ENCODE peak calls at places on chromosomes 2 and 18, in six cellular contexts. K is fibroblast of the aortic adventitia, Y is psoas muscle, F is heart left ventricle, Z is endothelial cell of umbilical vein, I is osteoblast. P is an unnamed sample.

GRCh38 chr2:226011716-226012115 is 612.2 kb downstream of the NYAP2 start:
- DNase-seq in K (no peak), Y (no peak), F (no peak), Z (no peak), I (no peak), P (no peak)

GRCh38 chr18:25595274-25595673 is 243.3 kb upstream of the ZNF521 start:
- DNase-seq in K (no peak), Y (no peak), F (no peak), Z (no peak), I (no peak), P (no peak)

GRCh38 chr2:178482437-178482836 is 2.2 kb downstream of the PLEKHA3 start:
- DNase-seq in K (no peak), Y (no peak), F (no peak), Z (no peak), I (peak), P (peak)

GRCh38 chr2:15782009-15782751 is 158.2 kb upstream of the MYCN start:
- DNase-seq in K (no peak), Y (no peak), F (no peak), Z (no peak), I (peak), P (peak)

GRCh38 chr2:68336192-68336591 is 16.4 kb upstream of the CNRIP1 start:
- DNase-seq in K (peak), Y (no peak), F (no peak), Z (peak), I (no peak), P (peak)

GRCh38 chr2:75065402-75066008 is 107.1 kb downstream of the POLE4 start:
- DNase-seq in K (peak), Y (no peak), F (no peak), Z (peak), I (peak), P (peak)

GRCh38 chr2:85577386-85578242 is at the start of gene VAMP8:
- DNase-seq in K (no peak), Y (peak), F (no peak), Z (peak), I (peak), P (no peak)

GRCh38 chr2:26816893-26817292 is 31.0 kb downstream of the CENPA start:
- DNase-seq in K (no peak), Y (no peak), F (no peak), Z (no peak), I (peak), P (no peak)

GRCh38 chr2:219521066-219521880 is 7.0 kb downstream of the ASIC4 start:
- DNase-seq in K (peak), Y (no peak), F (no peak), Z (no peak), I (peak), P (peak)

GRCh38 chr2:9235388-9236344 is 29.1 kb downstream of the ASAP2 start:
- DNase-seq in K (peak), Y (no peak), F (no peak), Z (peak), I (peak), P (peak)

GRCh38 chr18:8121942-8122480 is 487.2 kb upstream of the RAB12 start:
- DNase-seq in K (peak), Y (no peak), F (no peak), Z (peak), I (peak), P (peak)

GRCh38 chr18:369224-370010 is 101.6 kb upstream of the THOC1 start:
- DNase-seq in K (no peak), Y (no peak), F (no peak), Z (no peak), I (no peak), P (peak)

GRCh38 chr2:230441188-230441897 is 25.3 kb downstream of the SP100 start:
- DNase-seq in K (peak), Y (peak), F (no peak), Z (peak), I (peak), P (peak)

GRCh38 chr2:226797289-226797988 is 2.2 kb downstream of the IRS1 start:
- DNase-seq in K (no peak), Y (peak), F (peak), Z (no peak), I (peak), P (peak)

GRCh38 chr2:213627054-213627710 is 342.9 kb downstream of the SPAG16 start:
- DNase-seq in K (no peak), Y (no peak), F (no peak), Z (no peak), I (no peak), P (no peak)

GRCh38 chr2:99956232-99957030 is 186.0 kb downstream of the AFF3 start:
- DNase-seq in K (no peak), Y (no peak), F (no peak), Z (no peak), I (no peak), P (no peak)

GRCh38 chr2:5546176-5546575 is 146.0 kb upstream of the SOX11 start:
- DNase-seq in K (no peak), Y (no peak), F (no peak), Z (no peak), I (no peak), P (no peak)

GRCh38 chr2:71575966-71576365 is 122.6 kb downstream of the DYSF start:
- DNase-seq in K (no peak), Y (no peak), F (no peak), Z (no peak), I (no peak), P (no peak)

GRCh38 chr2:181585732-181586131 is 71.2 kb downstream of the CERKL start:
- DNase-seq in K (no peak), Y (no peak), F (no peak), Z (no peak), I (no peak), P (no peak)

GRCh38 chr18:2704541-2704940 is 49.0 kb downstream of the SMCHD1 start:
- DNase-seq in K (no peak), Y (no peak), F (no peak), Z (no peak), I (no peak), P (no peak)

GRCh38 chr18:2697184-2697583 is 41.7 kb downstream of the SMCHD1 start:
- DNase-seq in K (no peak), Y (no peak), F (no peak), Z (no peak), I (no peak), P (no peak)

GRCh38 chr18:2699001-2699400 is 43.5 kb downstream of the SMCHD1 start:
- DNase-seq in K (no peak), Y (no peak), F (no peak), Z (no peak), I (no peak), P (no peak)
- TF ChIP-seq CTCF in K (no peak), Y (no peak), F (no peak), Z (no peak), I (no peak), P (no peak)

DNA sequence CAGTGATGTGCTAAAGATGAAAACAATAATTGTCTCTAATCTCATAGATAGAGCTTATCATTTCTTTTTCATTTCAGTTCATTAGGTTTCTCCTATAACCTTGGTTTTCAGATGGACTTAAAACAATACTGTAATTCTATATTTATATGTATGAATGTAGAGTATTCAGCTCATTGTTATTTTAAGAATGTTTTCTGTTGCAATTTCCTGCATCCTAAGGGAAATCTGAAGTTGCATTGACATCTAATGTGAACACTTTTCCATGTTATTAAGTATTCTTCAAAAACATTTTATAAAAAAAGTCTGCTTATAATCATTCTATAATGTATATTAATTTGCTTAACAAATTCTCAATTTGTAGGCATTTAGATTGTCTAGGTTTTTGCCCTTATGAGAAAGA is 288.9 kb downstream of the XIRP2 start:
- DNase-seq in K (peak), Y (no peak), F (no peak), Z (no peak), I (no peak), P (peak)
- H3K4me3 ChIP-seq in K (no peak), Y (no peak), F (no peak), Z (no peak), I (no peak), P (no peak)

GRCh38 chr18:70069965-70070364 is 122.3 kb upstream of the CD226 start:
- DNase-seq in K (no peak), Y (no peak), F (no peak), Z (no peak), I (no peak), P (no peak)
- TF ChIP-seq CTCF in K (no peak), Y (no peak), F (no peak), Z (no peak), I (no peak), P (no peak)

GRCh38 chr2:96509847-96510230 is 4.7 kb upstream of the NEURL3 start:
- DNase-seq in K (no peak), Y (no peak), F (no peak), Z (no peak), I (no peak), P (no peak)
- H3K4me3 ChIP-seq in K (no peak), Y (peak), F (no peak), Z (no peak), I (no peak), P (no peak)

GRCh38 chr18:22174341-22175148 is 5.2 kb downstream of the GATA6 start:
- DNase-seq in K (peak), Y (no peak), F (no peak), Z (peak), I (no peak), P (no peak)
- TF ChIP-seq CTCF in K (peak), Y (no peak), F (no peak), Z (peak), I (no peak), P (no peak)

GRCh38 chr2:33135645-33136044 is 188.9 kb downstream of the LTBP1 start:
- DNase-seq in K (peak), Y (no peak), F (no peak), Z (no peak), I (no peak), P (peak)

GRCh38 chr2:33137331-33137730 is 190.6 kb downstream of the LTBP1 start:
- DNase-seq in K (peak), Y (no peak), F (no peak), Z (no peak), I (no peak), P (no peak)

GRCh38 chr2:33134764-33135560 is 188.2 kb downstream of the LTBP1 start:
- DNase-seq in K (peak), Y (no peak), F (no peak), Z (peak), I (no peak), P (no peak)

GRCh38 chr2:33136570-33136969 is 189.8 kb downstream of the LTBP1 start:
- DNase-seq in K (peak), Y (no peak), F (no peak), Z (peak), I (no peak), P (peak)

DNA sequence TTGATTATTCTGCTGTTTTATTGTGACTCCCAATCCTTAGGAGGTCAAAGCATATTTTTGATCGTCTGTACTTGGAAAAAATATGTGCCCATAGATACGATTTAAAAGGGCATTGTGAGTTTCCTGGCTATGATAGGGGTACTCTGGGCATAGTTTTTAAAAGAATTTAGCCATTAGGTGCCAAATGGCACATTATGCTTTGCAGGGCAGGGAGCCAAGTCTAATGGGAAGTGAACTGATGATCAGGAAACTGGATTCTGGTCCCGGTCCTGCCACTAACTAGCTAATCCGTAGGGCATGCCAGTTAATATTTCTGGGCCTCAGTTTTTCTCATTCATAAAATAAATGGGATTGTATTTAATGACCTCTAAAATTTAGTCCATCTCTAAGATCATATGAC is 189.3 kb downstream of the LTBP1 start:
- DNase-seq in K (peak), Y (no peak), F (no peak), Z (peak), I (no peak), P (peak)
- H3K4me3 ChIP-seq in K (peak), Y (peak), F (peak), Z (no peak), I (peak), P (peak)

P was measured in fibroblast of mammary gland.